ENCODE peak calls at places on chromosomes 13 and 19, in four cellular contexts. R, T, B and P are unnamed samples.

GRCh38 chr13:112341976-112342735 is 34.0 kb upstream of the SPACA7 start:
- DNase-seq in B (no peak), T (no peak), R (no peak), P (no peak)

GRCh38 chr13:113466321-113466836 is 13.1 kb upstream of the ADPRHL1 start:
- DNase-seq in B (no peak), R (no peak), T (no peak), P (no peak)

GRCh38 chr19:33344210-33344609 is 29.3 kb upstream of the CEBPG start:
- DNase-seq in T (no peak), B (no peak), R (no peak), P (no peak)

GRCh38 chr19:10305139-10305806 is 4.3 kb downstream of the ZGLP1 start:
- DNase-seq in B (no peak), R (no peak), T (no peak), P (no peak)

GRCh38 chr13:82298110-82298509 is 1584.2 kb downstream of the SLITRK1 start:
- DNase-seq in T (no peak), R (no peak), B (no peak), P (no peak)

GRCh38 chr13:89584058-89584457 is 1763.4 kb upstream of the MIR17HG start:
- DNase-seq in R (no peak), T (no peak), B (no peak), P (no peak)

GRCh38 chr13:72651196-72651595 is 76.2 kb downstream of the MZT1 start:
- DNase-seq in R (no peak), B (peak), T (no peak), P (no peak)

GRCh38 chr13:51326782-51327181 is 12.7 kb upstream of the SERPINE3 start:
- DNase-seq in T (no peak), R (no peak), B (no peak), P (no peak)

GRCh38 chr13:37443538-37443937 is 155.0 kb downstream of the POSTN start:
- DNase-seq in R (no peak), T (no peak), B (no peak), P (no peak)

GRCh38 chr19:35290381-35291135 is 1.4 kb upstream of the MAG start:
- DNase-seq in R (no peak), T (no peak), B (no peak), P (no peak)

GRCh38 chr13:34349091-34349722 is 531.3 kb downstream of the RFC3 start:
- DNase-seq in T (no peak), R (no peak), B (no peak), P (peak)

GRCh38 chr13:95207769-95208366 is 93.4 kb downstream of the ABCC4 start:
- DNase-seq in B (no peak), T (peak), R (no peak), P (no peak)

GRCh38 chr13:34926513-34926912 is 15.6 kb upstream of the NBEA start:
- DNase-seq in T (no peak), R (no peak), B (no peak), P (peak)

GRCh38 chr19:6866646-6867255 is 20.6 kb upstream of the ADGRE1 start:
- DNase-seq in B (no peak), T (no peak), R (no peak), P (no peak)

GRCh38 chr13:114005206-114005720 is 31.4 kb upstream of the C13orf46 start:
- DNase-seq in B (no peak), R (no peak), T (peak), P (no peak)

GRCh38 chr13:109288151-109288709 is 498.2 kb downstream of the IRS2 start:
- DNase-seq in T (no peak), B (no peak), R (no peak), P (no peak)

GRCh38 chr19:4597278-4597974 is 37.9 kb upstream of the SEMA6B start:
- DNase-seq in R (peak), B (no peak), T (no peak), P (no peak)

GRCh38 chr19:4539697-4540581 is at the start of gene LRG1:
- DNase-seq in R (no peak), T (peak), B (peak), P (no peak)

GRCh38 chr19:41219924-41220567 is 1.0 kb downstream of the AXL start:
- DNase-seq in R (no peak), T (peak), B (no peak), P (no peak)

GRCh38 chr13:76921516-76921915 is 26.8 kb upstream of the ACOD1 start:
- DNase-seq in R (no peak), B (no peak), T (no peak), P (no peak)

GRCh38 chr13:85632526-85633215 is 166.5 kb downstream of the SLITRK6 start:
- DNase-seq in T (no peak), B (no peak), R (no peak), P (no peak)

GRCh38 chr13:96223231-96223630 is 133.3 kb downstream of the HS6ST3 start:
- DNase-seq in B (no peak), R (no peak), T (no peak), P (no peak)

GRCh38 chr13:51364404-51365008 is 25.0 kb downstream of the SERPINE3 start:
- DNase-seq in T (no peak), B (no peak), R (no peak), P (no peak)

GRCh38 chr19:7757358-7757757 is 5.7 kb upstream of the CLEC4M start:
- DNase-seq in T (no peak), B (no peak), R (no peak), P (no peak)

GRCh38 chr19:35596366-35596999 is 10.5 kb downstream of the PMIS2 start:
- DNase-seq in T (peak), R (no peak), B (peak), P (peak)

GRCh38 chr19:29771708-29772415 is 39.9 kb upstream of the CCNE1 start:
- DNase-seq in T (peak), R (peak), B (peak), P (peak)

GRCh38 chr13:24135674-24136300 is 24.7 kb upstream of the SPATA13 start:
- DNase-seq in R (no peak), B (no peak), T (no peak), P (no peak)

GRCh38 chr13:65679240-65679639 is 1550.9 kb downstream of the PCDH9 start:
- DNase-seq in T (no peak), B (no peak), R (no peak), P (no peak)

GRCh38 chr19:41994521-41994971 is 516 bp upstream of the ATP1A3 start:
- DNase-seq in B (no peak), R (no peak), T (no peak), P (no peak)

GRCh38 chr19:16197188-16197621 is 506 bp upstream of the AP1M1 start:
- DNase-seq in T (no peak), B (peak), R (no peak), P (no peak)

GRCh38 chr13:105814902-105815250 is 720.6 kb downstream of the EFNB2 start:
- DNase-seq in R (no peak), T (no peak), B (no peak), P (no peak)

GRCh38 chr19:15265849-15266248 is 33.6 kb upstream of the EPHX3 start:
- DNase-seq in R (no peak), T (no peak), B (no peak), P (no peak)

GRCh38 chr19:31783592-31783991 is 434.4 kb upstream of the TSHZ3 start:
- DNase-seq in R (peak), B (no peak), T (no peak), P (no peak)

GRCh38 chr19:45778010-45778671 is 4.1 kb downstream of the DMPK start:
- DNase-seq in R (no peak), T (no peak), B (no peak), P (no peak)

GRCh38 chr13:50129923-50130685 is 114.9 kb downstream of the KCNRG start:
- DNase-seq in B (no peak), T (no peak), R (peak), P (peak)
- H3K27ac ChIP-seq in B (no peak), T (no peak), R (no peak), P (peak)

GRCh38 chr13:19362946-19363510 is 181.4 kb upstream of the TUBA3C start:
- DNase-seq in R (no peak), B (no peak), T (no peak), P (no peak)
- TF ChIP-seq RNF2 in R (no peak), B (no peak), T (no peak), P (no peak)

DNA sequence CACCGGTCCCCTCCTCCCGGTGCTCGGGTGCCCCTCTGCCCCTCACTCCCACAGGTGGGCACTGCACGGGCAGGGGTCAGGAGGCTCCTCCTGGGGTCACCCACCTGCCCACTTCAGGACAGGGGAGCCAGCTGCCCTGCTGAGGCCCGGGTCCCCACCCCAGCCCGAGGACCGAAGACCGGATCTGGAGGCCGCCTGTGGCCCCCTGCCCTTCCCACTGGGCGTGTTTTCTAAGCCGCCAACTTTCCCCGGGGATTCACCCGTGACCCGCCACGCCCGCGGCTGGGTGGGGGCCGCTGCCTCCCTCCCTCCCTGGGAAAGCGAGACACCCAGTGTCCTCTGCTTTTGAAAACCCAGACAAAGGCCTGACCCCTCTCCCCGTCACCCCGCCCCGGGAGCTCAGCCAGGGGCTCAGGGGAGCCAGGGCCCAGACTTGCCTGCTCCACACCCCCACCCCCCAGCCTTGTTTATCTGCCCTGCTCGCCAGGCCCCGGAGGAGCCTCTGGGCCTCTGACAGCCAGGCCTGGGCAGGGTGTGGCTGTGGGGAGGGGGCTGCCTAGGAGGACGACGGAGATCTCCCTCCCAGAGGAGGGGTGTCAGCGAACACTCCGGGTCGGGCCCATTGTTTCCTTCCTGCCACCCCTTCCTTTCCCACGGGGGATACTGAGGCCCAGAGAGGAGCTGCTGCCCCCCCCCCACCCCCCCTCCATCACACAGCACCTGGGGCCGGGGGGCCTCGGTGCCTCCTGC is 1.4 kb downstream of the PALM start:
- DNase-seq in T (no peak), B (no peak), R (peak), P (no peak)
- H3K27ac ChIP-seq in T (no peak), B (no peak), R (no peak), P (peak)

GRCh38 chr19:47231215-47232054 is 436 bp upstream of the BBC3 start:
- DNase-seq in T (peak), B (peak), R (peak), P (peak)
- TF ChIP-seq RNF2 in T (no peak), B (no peak), R (no peak), P (no peak)

DNA sequence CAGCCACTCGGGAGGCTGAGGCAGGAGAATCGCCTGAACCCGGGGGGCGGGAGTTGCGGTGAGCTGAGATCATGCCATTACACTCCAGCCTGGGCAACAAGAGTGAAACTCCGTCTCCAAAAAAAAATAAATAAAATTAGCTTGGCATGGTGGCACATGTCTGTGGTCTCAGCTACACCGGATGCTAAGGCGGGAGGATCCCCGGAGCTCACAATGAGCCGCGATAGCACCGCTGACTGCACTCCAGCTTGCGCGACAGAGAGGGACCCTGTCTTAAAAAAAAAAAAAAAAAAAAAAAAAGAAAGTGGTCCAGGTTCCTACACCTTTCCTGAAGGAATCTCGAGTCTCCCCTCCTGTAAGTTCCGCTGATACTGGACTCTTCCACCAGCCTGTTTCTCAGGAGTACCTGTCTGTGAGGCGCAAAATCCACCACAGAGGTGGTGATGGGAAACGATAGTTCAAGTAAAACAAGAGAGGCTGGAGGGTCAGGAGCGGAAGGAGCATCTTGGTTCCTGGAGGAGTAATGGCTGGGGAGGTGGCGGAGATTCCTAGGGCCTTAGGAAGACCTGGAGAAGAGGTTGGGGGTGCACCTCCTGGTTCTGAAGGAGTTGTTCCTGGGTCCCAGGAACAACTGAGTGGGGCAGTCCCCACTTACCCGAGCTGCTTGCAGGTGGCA is 468 bp downstream of the FUT1 start:
- DNase-seq in R (no peak), B (no peak), T (no peak), P (no peak)
- H3K27ac ChIP-seq in R (peak), B (no peak), T (peak), P (peak)

DNA sequence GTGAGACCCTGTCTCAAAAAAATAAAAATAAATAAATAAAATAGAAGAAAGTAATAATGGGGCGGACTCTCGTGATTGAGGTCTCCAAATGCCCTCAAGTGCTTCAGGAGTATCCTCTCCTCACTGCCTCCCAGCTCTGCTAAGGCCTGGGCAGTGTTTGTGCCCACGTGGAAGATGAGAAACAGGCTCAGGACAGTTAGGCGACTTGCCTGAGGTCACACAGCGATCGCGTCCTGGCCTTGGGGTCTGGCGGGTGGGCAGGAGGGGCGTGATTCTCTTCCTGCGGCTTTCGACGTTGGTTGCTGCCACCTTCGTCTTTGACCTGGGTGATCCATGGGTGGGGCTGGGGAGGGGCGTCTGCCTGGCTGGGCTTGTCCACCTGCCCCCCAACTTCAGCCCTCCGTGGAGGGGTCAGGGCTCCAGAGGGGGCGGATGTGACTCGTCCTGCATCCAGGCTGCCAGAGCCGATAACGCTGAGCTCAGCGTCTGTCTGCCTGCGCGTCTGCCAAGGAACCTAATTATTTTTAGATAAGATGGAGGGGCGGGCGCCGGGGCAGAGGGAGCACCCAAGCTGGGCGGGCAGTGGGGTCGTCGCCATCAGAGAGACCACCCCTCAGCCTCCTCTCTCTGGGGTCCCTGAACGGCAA is 56.9 kb downstream of the NFIC start:
- DNase-seq in B (no peak), T (peak), R (no peak), P (no peak)
- TF ChIP-seq RNF2 in B (no peak), T (no peak), R (no peak), P (no peak)

GRCh38 chr13:31913459-31913858 is 118.1 kb upstream of the FRY start:
- DNase-seq in R (no peak), B (no peak), T (no peak), P (no peak)

GRCh38 chr13:31912641-31913401 is 118.8 kb upstream of the FRY start:
- DNase-seq in B (no peak), R (no peak), T (no peak), P (no peak)

GRCh38 chr13:31910633-31911032 is 120.9 kb upstream of the FRY start:
- DNase-seq in B (no peak), R (no peak), T (no peak), P (no peak)

GRCh38 chr13:31918707-31919106 is 112.9 kb upstream of the FRY start:
- DNase-seq in T (no peak), B (no peak), R (no peak), P (no peak)

GRCh38 chr13:31914843-31915242 is 116.7 kb upstream of the FRY start:
- DNase-seq in T (no peak), B (no peak), R (no peak), P (no peak)
- H3K27ac ChIP-seq in T (no peak), B (no peak), R (no peak), P (no peak)

DNA sequence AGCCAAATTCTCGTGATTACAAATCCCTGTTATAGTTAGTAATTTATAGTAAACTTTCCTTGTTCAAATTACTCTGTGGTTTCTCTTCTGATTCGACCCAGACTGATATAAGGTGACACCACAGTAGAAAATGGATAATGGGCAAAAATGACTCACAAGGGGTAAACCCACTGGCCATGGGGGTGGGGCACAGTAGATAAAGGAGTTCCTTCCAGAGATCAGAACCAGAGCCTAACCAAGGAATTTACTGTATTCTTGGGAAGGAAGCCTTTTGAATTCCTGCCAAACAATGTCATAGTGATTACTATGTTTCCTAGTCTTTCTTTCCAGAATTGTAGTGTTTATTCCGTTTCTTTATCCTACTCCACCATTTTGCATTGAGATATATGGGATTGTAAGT is 21.9 kb downstream of the MIR17HG start:
- DNase-seq in R (no peak), B (no peak), T (peak), P (no peak)
- TF ChIP-seq RNF2 in R (no peak), B (no peak), T (no peak), P (no peak)

GRCh38 chr13:48403929-48404328 is 9.0 kb downstream of the LPAR6 start:
- DNase-seq in R (no peak), T (no peak), B (no peak), P (no peak)

GRCh38 chr13:48400820-48401219 is 12.1 kb downstream of the LPAR6 start:
- DNase-seq in R (no peak), B (no peak), T (no peak), P (no peak)

GRCh38 chr13:48403151-48403631 is 9.7 kb downstream of the LPAR6 start:
- DNase-seq in B (no peak), T (no peak), R (no peak), P (no peak)

GRCh38 chr13:48401480-48401879 is 11.4 kb downstream of the LPAR6 start:
- DNase-seq in T (no peak), R (no peak), B (no peak), P (no peak)

GRCh38 chr13:48402325-48402962 is 10.5 kb downstream of the LPAR6 start:
- DNase-seq in R (no peak), T (no peak), B (no peak), P (no peak)
- H3K27ac ChIP-seq in R (no peak), T (no peak), B (no peak), P (no peak)